ENCODE peak calls at places on chromosomes 6 and 20, in five cellular contexts. W is endothelial cell of umbilical vein, J is body of pancreas, U is adrenal gland, V is esophagus squamous epithelium. E is an unnamed sample.
A peak's percentile ranks its signal among the peaks of the same experiment; 100 is the strongest.

GRCh38 chr20:61847420-61847748 is 218.3 kb downstream of the TAF4 start:
- DNase-seq in W (no peak), J (no peak), U (no peak), V (no peak), E (no peak)

GRCh38 chr6:132768051-132768517 is 10.4 kb upstream of the VNN2 start:
- DNase-seq in W (peak; percentile 32), J (peak; percentile 38), U (peak; percentile 34), V (no peak), E (peak; percentile 67)

GRCh38 chr6:72425003-72425681 is 196.7 kb upstream of the KCNQ5 start:
- DNase-seq in W (no peak), J (no peak), U (no peak), V (no peak), E (no peak)

GRCh38 chr6:112043032-112044007 is 10.6 kb upstream of the CCN6 start:
- DNase-seq in W (peak; percentile 95), J (peak; percentile 83), U (peak; percentile 88), V (peak; percentile 45), E (peak; percentile 89)

GRCh38 chr6:43717822-43718221 is 30.2 kb upstream of the MRPS18A start:
- DNase-seq in W (no peak), J (peak; percentile 24), U (no peak), V (no peak), E (no peak)

GRCh38 chr6:123529843-123530242 is 106.9 kb downstream of the TRDN start:
- DNase-seq in W (no peak), J (no peak), U (no peak), V (no peak), E (peak; percentile 55)

GRCh38 chr6:47669684-47670515 is 28.5 kb upstream of the ADGRF4 start:
- DNase-seq in W (no peak), J (no peak), U (no peak), V (no peak), E (no peak)

GRCh38 chr20:33337531-33338165 is 54.6 kb downstream of the BPIFB1 start:
- DNase-seq in W (no peak), J (no peak), U (no peak), V (no peak), E (no peak)

GRCh38 chr6:34011298-34011697 is 134.6 kb downstream of the GRM4 start:
- DNase-seq in W (no peak), J (no peak), U (no peak), V (no peak), E (no peak)

GRCh38 chr6:49563006-49563886 is 12.8 kb downstream of the C6orf141 start:
- DNase-seq in W (no peak), J (no peak), U (no peak), V (no peak), E (peak; percentile 28)

GRCh38 chr6:128558021-128558420 is 37.6 kb upstream of the PTPRK start:
- DNase-seq in W (no peak), J (no peak), U (no peak), V (no peak), E (no peak)

GRCh38 chr6:15287670-15288069 is 41.8 kb downstream of the JARID2 start:
- DNase-seq in W (no peak), J (no peak), U (no peak), V (no peak), E (no peak)

GRCh38 chr6:150153905-150154492 is 11.2 kb downstream of the PPP1R14C start:
- DNase-seq in W (no peak), J (no peak), U (no peak), V (no peak), E (no peak)

GRCh38 chr6:22925920-22926587 is 356.7 kb downstream of the HDGFL1 start:
- DNase-seq in W (peak; percentile 15), J (no peak), U (no peak), V (no peak), E (no peak)

GRCh38 chr6:99282479-99283062 is 66.9 kb downstream of the FAXC start:
- DNase-seq in W (peak; percentile 23), J (no peak), U (no peak), V (no peak), E (no peak)

GRCh38 chr20:40010483-40010882 is 678.6 kb downstream of the MAFB start:
- DNase-seq in W (no peak), J (no peak), U (no peak), V (no peak), E (no peak)

GRCh38 chr6:7260291-7261029 is 52.5 kb downstream of the SSR1 start:
- DNase-seq in W (no peak), J (no peak), U (no peak), V (no peak), E (no peak)

GRCh38 chr6:80477591-80478370 is 371.3 kb downstream of the BCKDHB start:
- DNase-seq in W (no peak), J (no peak), U (no peak), V (no peak), E (no peak)

GRCh38 chr20:11676618-11677289 is 240.9 kb upstream of the BTBD3 start:
- DNase-seq in W (peak; percentile 51), J (peak; percentile 67), U (peak; percentile 45), V (no peak), E (peak; percentile 43)

GRCh38 chr20:41232971-41233926 is 84.3 kb downstream of the ZHX3 start:
- DNase-seq in W (peak; percentile 59), J (no peak), U (no peak), V (no peak), E (peak; percentile 22)

GRCh38 chr6:37173573-37174195 is 3.7 kb downstream of the PIM1 start:
- DNase-seq in W (no peak), J (no peak), U (no peak), V (no peak), E (peak; percentile 86)

GRCh38 chr6:137051790-137052472 is 7.2 kb upstream of the IL20RA start:
- DNase-seq in W (no peak), J (no peak), U (peak; percentile 48), V (no peak), E (no peak)

GRCh38 chr20:63135411-63135810 is 80.5 kb downstream of the YTHDF1 start:
- DNase-seq in W (no peak), J (peak; percentile 7), U (no peak), V (no peak), E (peak; percentile 36)

GRCh38 chr20:58633161-58634035 is 17.7 kb upstream of the STX16 start:
- DNase-seq in W (no peak), J (no peak), U (no peak), V (no peak), E (no peak)

GRCh38 chr20:58636396-58636982 is 14.6 kb upstream of the STX16 start:
- DNase-seq in W (no peak), J (no peak), U (no peak), V (no peak), E (no peak)

GRCh38 chr20:58636983-58637421 is 14.1 kb upstream of the STX16 start:
- DNase-seq in W (no peak), J (no peak), U (no peak), V (no peak), E (no peak)

GRCh38 chr20:58634121-58634817 is 16.8 kb upstream of the STX16 start:
- DNase-seq in W (peak; percentile 79), J (no peak), U (no peak), V (no peak), E (no peak)

DNA sequence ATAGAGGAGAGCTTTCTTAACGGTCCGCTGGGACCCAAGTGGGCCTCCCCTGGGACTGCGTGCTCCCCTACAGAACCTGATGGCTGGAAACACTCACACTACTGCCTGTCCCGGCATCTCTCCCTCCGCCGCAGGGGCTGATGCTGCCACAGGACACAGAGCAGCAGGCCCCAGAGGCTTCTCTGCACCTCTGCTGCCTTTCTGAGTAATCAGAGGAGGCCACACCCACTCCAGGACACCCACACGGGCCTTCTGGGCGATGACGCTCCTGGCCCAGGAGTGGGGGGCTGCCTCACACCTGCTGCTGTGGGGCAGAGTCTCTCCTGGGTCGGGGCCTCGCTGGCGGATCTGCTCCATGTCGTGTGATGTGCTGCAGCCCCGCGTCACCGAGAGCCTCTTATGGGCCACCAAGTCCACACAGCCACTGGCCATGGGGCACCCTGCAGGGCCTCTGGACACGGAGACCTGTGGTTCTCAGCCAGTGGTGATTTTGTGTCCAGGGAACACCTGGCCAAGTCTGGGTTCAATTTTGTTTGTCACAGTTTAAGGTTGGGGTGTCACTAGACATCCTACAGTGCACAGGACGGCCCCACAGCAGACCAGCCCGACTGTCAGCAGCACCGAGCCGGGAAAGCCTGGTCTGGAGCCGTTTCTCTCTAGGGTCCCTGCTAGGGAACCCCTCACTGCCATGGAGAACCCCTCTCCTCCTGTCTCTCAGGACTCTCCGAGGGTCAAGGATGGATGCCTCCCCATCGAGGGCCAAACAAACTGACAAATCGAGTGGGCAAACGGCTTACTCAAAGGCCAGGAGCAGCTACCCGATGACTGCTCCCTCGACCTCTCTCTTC is 16.0 kb upstream of the STX16 start:
- DNase-seq in W (no peak), J (no peak), U (no peak), V (no peak), E (no peak)
- TF ChIP-seq POLR2A in W (no peak), J (no peak), U (no peak), V (no peak), E (no peak)

GRCh38 chr20:50427740-50428462 is 82.3 kb upstream of the PTPN1 start:
- DNase-seq in W (peak; percentile 44), J (peak; percentile 66), U (peak; percentile 63), V (no peak), E (no peak)
- TF ChIP-seq POLR2A in W (no peak), J (no peak), U (no peak), V (no peak), E (no peak)

GRCh38 chr6:167000759-167001158 is 1.6 kb downstream of the CEP43 start:
- DNase-seq in W (no peak), J (no peak), U (no peak), V (no peak), E (no peak)

GRCh38 chr6:166998256-166999144 is 697 bp upstream of the CEP43 start:
- DNase-seq in W (peak; percentile 16), J (peak; percentile 16), U (peak; percentile 26), V (no peak), E (peak; percentile 49)

GRCh38 chr6:166997768-166998255 is 1.4 kb upstream of the CEP43 start:
- DNase-seq in W (peak; percentile 73), J (peak; percentile 55), U (peak; percentile 82), V (peak; percentile 3), E (peak; percentile 73)

GRCh38 chr6:166999145-166999844 is at the start of gene CEP43:
- DNase-seq in W (peak; percentile 98), J (peak; percentile 94), U (peak; percentile 95), V (peak; percentile 73), E (peak; percentile 96)

GRCh38 chr6:166999845-167000253 is 652 bp downstream of the CEP43 start:
- DNase-seq in W (peak; percentile 47), J (peak; percentile 14), U (peak; percentile 29), V (no peak), E (no peak)
- TF ChIP-seq POLR2A in W (no peak), J (no peak), U (no peak), V (no peak), E (no peak)

DNA sequence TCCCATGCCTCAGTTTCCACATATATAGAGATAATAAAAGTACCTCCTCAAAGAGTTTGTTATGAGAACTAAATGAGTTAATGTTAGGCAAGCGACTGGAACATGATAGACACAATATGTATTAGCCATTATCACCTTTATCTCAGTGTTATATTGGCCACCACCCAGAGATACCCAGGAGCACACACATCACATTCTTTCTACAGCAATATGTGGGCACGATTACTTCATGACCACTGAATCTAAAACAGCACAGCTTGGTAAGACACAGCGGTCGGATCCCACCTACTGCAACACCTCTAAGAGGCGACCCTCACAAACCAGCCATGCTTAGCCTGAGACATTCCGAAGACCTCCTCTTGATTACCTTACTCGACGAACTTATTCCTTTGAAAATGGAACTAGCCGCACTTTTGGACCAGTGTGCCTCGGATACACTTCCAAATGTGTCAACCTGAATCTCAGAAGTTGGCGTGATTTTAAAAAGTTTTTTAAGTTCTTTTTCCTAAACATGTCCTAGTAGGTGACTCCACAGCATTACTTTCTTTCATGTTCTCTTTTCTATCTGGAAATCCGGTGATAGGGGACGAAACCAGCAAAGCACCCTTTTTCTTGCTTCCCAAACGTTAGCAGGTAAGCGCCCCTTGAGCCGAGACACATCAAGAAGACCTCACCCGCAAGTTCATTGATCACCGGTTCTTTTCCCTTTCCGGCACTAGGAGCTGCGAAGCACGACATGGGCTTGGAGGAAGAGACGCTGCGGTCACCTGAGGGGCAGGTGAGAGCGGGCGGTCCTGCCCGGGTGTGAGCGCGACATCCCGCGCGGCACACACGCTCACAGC is 923 bp downstream of the GMDS start:
- DNase-seq in W (peak; percentile 22), J (no peak), U (no peak), V (no peak), E (peak; percentile 54)
- TF ChIP-seq POLR2A in W (no peak), J (peak; percentile 50), U (no peak), V (no peak), E (no peak)